ENCODE peak calls at places on chromosome 22, in four cellular contexts. One of them, this sample, is unnamed.

GRCh38 chr22:48139776-48140175 is 1377.3 kb downstream of the TBC1D22A start:
- DNase-seq in iris pigment epithelial cell: no peak
- DNase-seq in left ventricle myocardium inferior: no peak
- DNase-seq in frontal cortex: no peak
- DNase-seq in this sample: no peak

GRCh38 chr22:25235547-25236290 is 16.3 kb downstream of the CRYBB2 start:
- DNase-seq in iris pigment epithelial cell: peak; percentile 76
- DNase-seq in left ventricle myocardium inferior: peak; percentile 77
- DNase-seq in frontal cortex: peak; percentile 90
- DNase-seq in this sample: peak; percentile 15

GRCh38 chr22:20646906-20647305 is 127.0 kb upstream of the SERPIND1 start:
- DNase-seq in iris pigment epithelial cell: no peak
- DNase-seq in left ventricle myocardium inferior: no peak
- DNase-seq in frontal cortex: no peak
- DNase-seq in this sample: no peak

GRCh38 chr22:27386186-27386585 is 415.4 kb downstream of the MN1 start:
- DNase-seq in iris pigment epithelial cell: no peak
- DNase-seq in left ventricle myocardium inferior: no peak
- DNase-seq in frontal cortex: no peak
- DNase-seq in this sample: no peak

GRCh38 chr22:20494978-20495860 is at the start of gene KLHL22:
- DNase-seq in iris pigment epithelial cell: peak; percentile 38
- DNase-seq in left ventricle myocardium inferior: no peak
- DNase-seq in frontal cortex: no peak
- DNase-seq in this sample: peak; percentile 70

GRCh38 chr22:22072169-22072836 is 89.7 kb upstream of the TOP3B start:
- DNase-seq in iris pigment epithelial cell: no peak
- DNase-seq in left ventricle myocardium inferior: no peak
- DNase-seq in frontal cortex: no peak
- DNase-seq in this sample: no peak

GRCh38 chr22:47987885-47988515 is 1225.5 kb downstream of the TBC1D22A start:
- DNase-seq in iris pigment epithelial cell: no peak
- DNase-seq in left ventricle myocardium inferior: no peak
- DNase-seq in frontal cortex: no peak
- DNase-seq in this sample: no peak

GRCh38 chr22:44443641-44444235 is 54.3 kb downstream of the RTL6 start:
- DNase-seq in iris pigment epithelial cell: no peak
- DNase-seq in left ventricle myocardium inferior: no peak
- DNase-seq in frontal cortex: no peak
- DNase-seq in this sample: no peak

GRCh38 chr22:22210375-22210774 is 34.2 kb upstream of the VPREB1 start:
- DNase-seq in iris pigment epithelial cell: peak; percentile 83
- DNase-seq in left ventricle myocardium inferior: no peak
- DNase-seq in frontal cortex: no peak
- DNase-seq in this sample: no peak

GRCh38 chr22:40469181-40469580 is 98.8 kb downstream of the SGSM3 start:
- DNase-seq in iris pigment epithelial cell: no peak
- DNase-seq in left ventricle myocardium inferior: no peak
- DNase-seq in frontal cortex: no peak
- DNase-seq in this sample: no peak

This sample was measured in substantia nigra.